ENCODE peak calls at places on chromosomes 16 and 17, in six cellular contexts. S, I, L, J, R and O are unnamed samples.

GRCh38 chr17:34361478-34362061 is 1.5 kb downstream of the CCL1 start:
- DNase-seq in S (peak), I (peak), L (peak), J (peak), R (peak), O (peak)

GRCh38 chr17:28252436-28252835 is 66.6 kb upstream of the TMEM97 start:
- DNase-seq in S (no peak), I (peak), L (no peak), J (no peak), R (peak), O (no peak)

GRCh38 chr17:38877130-38877851 is 7.4 kb downstream of the LASP1 start:
- DNase-seq in S (no peak), I (no peak), L (no peak), J (no peak), R (no peak), O (no peak)

GRCh38 chr16:29912087-29912486 is 11.8 kb downstream of the ASPHD1 start:
- DNase-seq in S (no peak), I (no peak), L (no peak), J (no peak), R (no peak), O (no peak)

GRCh38 chr16:51401673-51402072 is 250.6 kb upstream of the SALL1 start:
- DNase-seq in S (no peak), I (no peak), L (no peak), J (no peak), R (no peak), O (no peak)

GRCh38 chr17:77311371-77311981 is 170.7 kb downstream of the SEC14L1 start:
- DNase-seq in S (no peak), I (no peak), L (no peak), J (no peak), R (no peak), O (no peak)

GRCh38 chr16:22815863-22816262 is 1.9 kb downstream of the HS3ST2 start:
- DNase-seq in S (no peak), I (no peak), L (no peak), J (no peak), R (no peak), O (no peak)

GRCh38 chr16:11047939-11048500 is 103.7 kb downstream of the CLEC16A start:
- DNase-seq in S (no peak), I (no peak), L (no peak), J (no peak), R (no peak), O (no peak)

GRCh38 chr16:78744099-78744498 is 644.6 kb downstream of the WWOX start:
- DNase-seq in S (no peak), I (no peak), L (no peak), J (no peak), R (no peak), O (no peak)

GRCh38 chr17:45315583-45316270 is 1.1 kb downstream of the MAP3K14 start:
- DNase-seq in S (no peak), I (no peak), L (no peak), J (no peak), R (no peak), O (no peak)

GRCh38 chr16:86994651-86995171 is 322.5 kb downstream of the C16orf95 start:
- DNase-seq in S (no peak), I (peak), L (no peak), J (no peak), R (peak), O (peak)

GRCh38 chr17:76884995-76885896 is 17.0 kb downstream of the MGAT5B start:
- DNase-seq in S (no peak), I (no peak), L (no peak), J (no peak), R (no peak), O (no peak)

GRCh38 chr17:28569446-28569845 is 1.9 kb downstream of the PIGS start:
- DNase-seq in S (no peak), I (no peak), L (no peak), J (no peak), R (no peak), O (no peak)

GRCh38 chr17:77959926-77960521 is 1.5 kb downstream of the TNRC6C start:
- DNase-seq in S (peak), I (peak), L (no peak), J (peak), R (no peak), O (no peak)

GRCh38 chr17:21573961-21574610 is 118.2 kb upstream of the KCNJ18 start:
- DNase-seq in S (no peak), I (peak), L (peak), J (peak), R (peak), O (no peak)

GRCh38 chr17:15947331-15947730 is 2.4 kb downstream of the ADORA2B start:
- DNase-seq in S (no peak), I (peak), L (no peak), J (no peak), R (peak), O (no peak)

GRCh38 chr16:17161034-17161433 is 309.7 kb downstream of the XYLT1 start:
- DNase-seq in S (peak), I (no peak), L (no peak), J (no peak), R (no peak), O (no peak)

GRCh38 chr17:46035112-46035818 is 36.2 kb downstream of the STH start:
- DNase-seq in S (no peak), I (no peak), L (no peak), J (no peak), R (peak), O (no peak)

GRCh38 chr16:19192865-19193264 is 24.8 kb downstream of the SYT17 start:
- DNase-seq in S (no peak), I (no peak), L (no peak), J (no peak), R (no peak), O (no peak)

GRCh38 chr16:63458842-63459241 is 1422.6 kb upstream of the CDH8 start:
- DNase-seq in S (no peak), I (no peak), L (no peak), J (no peak), R (no peak), O (no peak)

GRCh38 chr17:43330876-43331639 is 67.7 kb upstream of the ARL4D start:
- DNase-seq in S (no peak), I (no peak), L (no peak), J (no peak), R (no peak), O (no peak)

GRCh38 chr16:83715217-83715920 is 92.4 kb upstream of the HSBP1 start:
- DNase-seq in S (no peak), I (no peak), L (no peak), J (no peak), R (no peak), O (peak)

GRCh38 chr16:83215417-83216001 is 588.7 kb downstream of the CDH13 start:
- DNase-seq in S (no peak), I (peak), L (peak), J (peak), R (peak), O (no peak)

GRCh38 chr17:55152236-55152635 is 112.5 kb upstream of the HLF start:
- DNase-seq in S (no peak), I (no peak), L (no peak), J (no peak), R (no peak), O (no peak)

GRCh38 chr17:33647976-33648375 is 354.9 kb upstream of the ASIC2 start:
- DNase-seq in S (no peak), I (no peak), L (no peak), J (no peak), R (no peak), O (no peak)

GRCh38 chr16:66519482-66519881 is 30.4 kb downstream of the TK2 start:
- DNase-seq in S (no peak), I (no peak), L (no peak), J (no peak), R (no peak), O (no peak)

GRCh38 chr16:4058386-4058785 is 57.9 kb downstream of the ADCY9 start:
- DNase-seq in S (no peak), I (no peak), L (no peak), J (no peak), R (no peak), O (no peak)

GRCh38 chr16:75319513-75320401 is 68.3 kb upstream of the BCAR1 start:
- DNase-seq in S (no peak), I (peak), L (no peak), J (no peak), R (peak), O (peak)

GRCh38 chr17:68706351-68706750 is 105.2 kb upstream of the FAM20A start:
- DNase-seq in S (no peak), I (no peak), L (no peak), J (no peak), R (no peak), O (no peak)

GRCh38 chr16:87348616-87349157 is 31.5 kb upstream of the C16orf95 start:
- DNase-seq in S (no peak), I (no peak), L (no peak), J (no peak), R (no peak), O (no peak)

GRCh38 chr17:78915872-78916632 is 9.1 kb downstream of the TIMP2 start:
- DNase-seq in S (no peak), I (peak), L (no peak), J (no peak), R (peak), O (peak)

GRCh38 chr17:60091908-60092331 is 13.2 kb upstream of the HEATR6 start:
- DNase-seq in S (no peak), I (peak), L (no peak), J (no peak), R (peak), O (peak)

GRCh38 chr17:61362396-61362795 is 37.2 kb upstream of the TBX2 start:
- DNase-seq in S (no peak), I (no peak), L (no peak), J (no peak), R (no peak), O (no peak)

GRCh38 chr16:14609716-14610115 is 20.3 kb downstream of the PARN start:
- DNase-seq in S (no peak), I (no peak), L (no peak), J (no peak), R (no peak), O (no peak)

GRCh38 chr17:51128089-51128488 is 7.4 kb upstream of the SPAG9 start:
- DNase-seq in S (no peak), I (no peak), L (no peak), J (no peak), R (peak), O (no peak)

GRCh38 chr17:19341211-19341631 is 21.3 kb downstream of the B9D1 start:
- DNase-seq in S (no peak), I (no peak), L (no peak), J (no peak), R (no peak), O (no peak)

GRCh38 chr17:20922128-20922670 is 120.6 kb downstream of the USP22 start:
- DNase-seq in S (no peak), I (peak), L (no peak), J (no peak), R (peak), O (peak)

GRCh38 chr17:418421-418751 is 65.8 kb upstream of the RPH3AL start:
- DNase-seq in S (no peak), I (no peak), L (no peak), J (peak), R (no peak), O (no peak)